ENCODE peak calls at places on chromosomes 2 and 18, in ten cellular contexts. C is GOT3; N is C1 segment of cervical spinal cord; J is Peyer's patch; R is naive B cell; M is GM13976; E is cerebellum; I is activated CD4-positive, CD25-positive, alpha-beta regulatory T cell treated with anti-CD3 and anti-CD28 coated beads, Interleukin-2, amount 50 U/mL, for 16 hours; F is AG04449; Z is GM04504. H is an unnamed sample.

GRCh38 chr2:216031960-216032689 is 18.8 kb upstream of the MREG start:
- DNase-seq in C (no peak), N (no peak), J (no peak), R (no peak), M (peak), E (no peak), I (no peak), F (peak), Z (peak), H (no peak)

GRCh38 chr2:191150451-191151314 is at the start of gene STAT4:
- DNase-seq in C (no peak), N (peak), J (peak), R (peak), M (peak), E (no peak), I (peak), F (no peak), Z (no peak), H (peak)

GRCh38 chr2:1286929-1287328 is 126.3 kb upstream of the TPO start:
- DNase-seq in C (no peak), N (no peak), J (no peak), R (no peak), M (no peak), E (no peak), I (no peak), F (no peak), Z (no peak), H (no peak)

GRCh38 chr18:54390838-54391237 is 33.1 kb downstream of the C18orf54 start:
- DNase-seq in C (no peak), N (no peak), J (no peak), R (no peak), M (no peak), E (no peak), I (no peak), F (no peak), Z (no peak), H (no peak)

GRCh38 chr2:136216073-136216472 is 98.1 kb upstream of the CXCR4 start:
- DNase-seq in C (no peak), N (no peak), J (no peak), R (no peak), M (no peak), E (no peak), I (no peak), F (no peak), Z (no peak), H (no peak)

GRCh38 chr18:69469444-69469919 is 68.8 kb downstream of the DOK6 start:
- DNase-seq in C (no peak), N (no peak), J (no peak), R (no peak), M (peak), E (no peak), I (no peak), F (no peak), Z (no peak), H (no peak)

GRCh38 chr2:69255760-69256159 is 131.3 kb downstream of the GFPT1 start:
- DNase-seq in C (no peak), N (no peak), J (no peak), R (no peak), M (no peak), E (no peak), I (no peak), F (no peak), Z (no peak), H (no peak)

GRCh38 chr18:57915241-57915640 is 112.1 kb upstream of the ATP8B1 start:
- DNase-seq in C (no peak), N (no peak), J (no peak), R (no peak), M (no peak), E (no peak), I (no peak), F (no peak), Z (no peak), H (no peak)

GRCh38 chr2:220701115-220701514 is 871.0 kb downstream of the EPHA4 start:
- DNase-seq in C (no peak), N (no peak), J (no peak), R (no peak), M (no peak), E (no peak), I (no peak), F (no peak), Z (no peak), H (no peak)

GRCh38 chr18:70337139-70337972 is 48.5 kb downstream of the SOCS6 start:
- DNase-seq in C (peak), N (no peak), J (no peak), R (no peak), M (no peak), E (no peak), I (no peak), F (peak), Z (peak), H (peak)

GRCh38 chr18:36399055-36399454 is 101.5 kb downstream of the FHOD3 start:
- DNase-seq in C (no peak), N (no peak), J (no peak), R (no peak), M (no peak), E (no peak), I (no peak), F (no peak), Z (no peak), H (no peak)

GRCh38 chr2:69902213-69902922 is 8.6 kb downstream of the SNRNP27 start:
- DNase-seq in C (no peak), N (no peak), J (no peak), R (peak), M (no peak), E (no peak), I (no peak), F (no peak), Z (no peak), H (no peak)

GRCh38 chr2:237196866-237197618 is 111.4 kb downstream of the COPS8 start:
- DNase-seq in C (no peak), N (no peak), J (no peak), R (no peak), M (no peak), E (no peak), I (no peak), F (no peak), Z (no peak), H (no peak)

GRCh38 chr2:74072542-74072941 is 75.2 kb downstream of the BOLA3 start:
- DNase-seq in C (no peak), N (no peak), J (no peak), R (no peak), M (no peak), E (no peak), I (no peak), F (no peak), Z (no peak), H (no peak)

GRCh38 chr18:48035556-48035860 is 105.0 kb upstream of the SMAD2 start:
- DNase-seq in C (no peak), N (no peak), J (no peak), R (no peak), M (no peak), E (no peak), I (no peak), F (no peak), Z (no peak), H (no peak)

GRCh38 chr2:177241771-177242135 is 22.8 kb downstream of the NFE2L2 start:
- DNase-seq in C (no peak), N (no peak), J (no peak), R (no peak), M (no peak), E (no peak), I (no peak), F (no peak), Z (peak), H (no peak)

GRCh38 chr18:11795916-11796315 is 55.3 kb upstream of the CHMP1B start:
- DNase-seq in C (no peak), N (no peak), J (no peak), R (no peak), M (no peak), E (no peak), I (no peak), F (no peak), Z (no peak), H (no peak)

GRCh38 chr2:240593703-240594451 is 7.3 kb downstream of the CAPN10 start:
- DNase-seq in C (no peak), N (no peak), J (peak), R (no peak), M (no peak), E (no peak), I (no peak), F (no peak), Z (no peak), H (no peak)

GRCh38 chr2:115771516-115771915 is 1329.1 kb downstream of the DPP10 start:
- DNase-seq in C (no peak), N (no peak), J (no peak), R (no peak), M (no peak), E (no peak), I (no peak), F (no peak), Z (no peak), H (no peak)

GRCh38 chr18:42976869-42977268 is 138.6 kb downstream of the RIT2 start:
- DNase-seq in C (no peak), N (no peak), J (no peak), R (no peak), M (no peak), E (peak), I (no peak), F (no peak), Z (no peak), H (no peak)

GRCh38 chr2:231955758-231956472 is 5.6 kb upstream of the DIS3L2 start:
- DNase-seq in C (no peak), N (no peak), J (no peak), R (no peak), M (no peak), E (no peak), I (no peak), F (no peak), Z (no peak), H (no peak)

GRCh38 chr2:232028631-232029030 is 67.1 kb downstream of the DIS3L2 start:
- DNase-seq in C (no peak), N (no peak), J (no peak), R (no peak), M (no peak), E (no peak), I (no peak), F (no peak), Z (no peak), H (no peak)

GRCh38 chr2:214801068-214801467 is 8.4 kb downstream of the BARD1 start:
- DNase-seq in C (no peak), N (no peak), J (no peak), R (no peak), M (no peak), E (no peak), I (no peak), F (no peak), Z (no peak), H (no peak)

GRCh38 chr18:11871501-11871900 is 20.3 kb downstream of the CHMP1B start:
- DNase-seq in C (no peak), N (no peak), J (no peak), R (no peak), M (peak), E (no peak), I (no peak), F (no peak), Z (no peak), H (no peak)

GRCh38 chr2:217283505-217283904 is 423.6 kb upstream of the TNP1 start:
- DNase-seq in C (no peak), N (no peak), J (no peak), R (no peak), M (no peak), E (no peak), I (no peak), F (no peak), Z (no peak), H (no peak)

GRCh38 chr2:8754056-8754790 is 72.4 kb downstream of the ID2 start:
- DNase-seq in C (no peak), N (peak), J (no peak), R (no peak), M (no peak), E (peak), I (no peak), F (no peak), Z (no peak), H (peak)

GRCh38 chr2:206250041-206250897 is 24.2 kb upstream of the ZDBF2 start:
- DNase-seq in C (no peak), N (no peak), J (no peak), R (no peak), M (peak), E (no peak), I (no peak), F (no peak), Z (no peak), H (no peak)

GRCh38 chr18:63374520-63374919 is 7.5 kb upstream of the KDSR start:
- DNase-seq in C (no peak), N (no peak), J (no peak), R (no peak), M (no peak), E (no peak), I (no peak), F (no peak), Z (no peak), H (no peak)